ENCODE peak calls at places on chromosome 13, in eight cellular contexts. One of them, this sample, is unnamed.
A peak's percentile ranks its signal among the peaks of the same experiment; 100 is the strongest.

GRCh38 chr13:44303681-44304432 is 69.8 kb upstream of the SERP2 start:
- DNase-seq in IMR-90: no peak
- DNase-seq in spleen: no peak
- DNase-seq in endothelial cell of umbilical vein: no peak
- DNase-seq in Peyer's patch: no peak
- DNase-seq in tibial nerve: no peak
- DNase-seq in transverse colon: peak; percentile 41
- DNase-seq in stomach: peak; percentile 26
- DNase-seq in this sample: peak; percentile 97

GRCh38 chr13:39148513-39148961 is 110.3 kb downstream of the NHLRC3 start:
- DNase-seq in Peyer's patch: peak; percentile 53
- DNase-seq in stomach: no peak
- DNase-seq in IMR-90: no peak
- DNase-seq in transverse colon: no peak
- DNase-seq in spleen: no peak
- DNase-seq in endothelial cell of umbilical vein: no peak
- DNase-seq in tibial nerve: no peak
- DNase-seq in this sample: no peak

GRCh38 chr13:42997381-42997780 is 5.3 kb upstream of the EPSTI1 start:
- DNase-seq in endothelial cell of umbilical vein: peak; percentile 14
- DNase-seq in spleen: no peak
- DNase-seq in Peyer's patch: no peak
- DNase-seq in tibial nerve: no peak
- DNase-seq in IMR-90: peak; percentile 40
- DNase-seq in stomach: no peak
- DNase-seq in transverse colon: no peak
- DNase-seq in this sample: no peak

GRCh38 chr13:85541476-85541875 is 257.7 kb downstream of the SLITRK6 start:
- DNase-seq in tibial nerve: no peak
- DNase-seq in IMR-90: no peak
- DNase-seq in stomach: no peak
- DNase-seq in transverse colon: no peak
- DNase-seq in Peyer's patch: no peak
- DNase-seq in endothelial cell of umbilical vein: no peak
- DNase-seq in spleen: no peak
- DNase-seq in this sample: no peak

GRCh38 chr13:19601749-19602725 is 31.4 kb upstream of the MPHOSPH8 start:
- DNase-seq in tibial nerve: no peak
- DNase-seq in spleen: peak; percentile 82
- DNase-seq in IMR-90: peak; percentile 27
- DNase-seq in endothelial cell of umbilical vein: peak; percentile 52
- DNase-seq in transverse colon: peak; percentile 34
- DNase-seq in Peyer's patch: peak; percentile 48
- DNase-seq in stomach: peak; percentile 37
- DNase-seq in this sample: no peak

GRCh38 chr13:19597523-19597922 is 35.9 kb upstream of the MPHOSPH8 start:
- DNase-seq in spleen: no peak
- DNase-seq in endothelial cell of umbilical vein: no peak
- DNase-seq in stomach: no peak
- DNase-seq in Peyer's patch: no peak
- DNase-seq in tibial nerve: no peak
- DNase-seq in IMR-90: peak; percentile 86
- DNase-seq in transverse colon: no peak
- DNase-seq in this sample: no peak

GRCh38 chr13:27170521-27171243 is 929 bp downstream of the USP12 start:
- DNase-seq in tibial nerve: no peak
- DNase-seq in endothelial cell of umbilical vein: peak; percentile 68
- DNase-seq in IMR-90: no peak
- DNase-seq in spleen: peak; percentile 90
- DNase-seq in transverse colon: peak; percentile 49
- DNase-seq in Peyer's patch: peak; percentile 62
- DNase-seq in stomach: peak; percentile 34
- DNase-seq in this sample: peak; percentile 76

GRCh38 chr13:99215466-99215865 is 14.8 kb downstream of the UBAC2 start:
- DNase-seq in transverse colon: no peak
- DNase-seq in IMR-90: no peak
- DNase-seq in Peyer's patch: peak; percentile 77
- DNase-seq in spleen: peak; percentile 80
- DNase-seq in stomach: no peak
- DNase-seq in endothelial cell of umbilical vein: peak; percentile 27
- DNase-seq in tibial nerve: no peak
- DNase-seq in this sample: no peak

GRCh38 chr13:77904031-77904430 is 14.6 kb downstream of the EDNRB start:
- DNase-seq in IMR-90: no peak
- DNase-seq in endothelial cell of umbilical vein: no peak
- DNase-seq in stomach: no peak
- DNase-seq in transverse colon: no peak
- DNase-seq in spleen: no peak
- DNase-seq in Peyer's patch: no peak
- DNase-seq in tibial nerve: no peak
- DNase-seq in this sample: no peak

GRCh38 chr13:77909827-77910226 is 8.8 kb downstream of the EDNRB start:
- DNase-seq in stomach: no peak
- DNase-seq in tibial nerve: no peak
- DNase-seq in Peyer's patch: no peak
- DNase-seq in transverse colon: no peak
- DNase-seq in IMR-90: no peak
- DNase-seq in endothelial cell of umbilical vein: no peak
- DNase-seq in spleen: no peak
- DNase-seq in this sample: no peak

GRCh38 chr13:77902319-77902963 is 16.2 kb downstream of the EDNRB start:
- DNase-seq in spleen: no peak
- DNase-seq in transverse colon: no peak
- DNase-seq in tibial nerve: no peak
- DNase-seq in Peyer's patch: no peak
- DNase-seq in IMR-90: no peak
- DNase-seq in endothelial cell of umbilical vein: no peak
- DNase-seq in stomach: no peak
- DNase-seq in this sample: no peak

DNA sequence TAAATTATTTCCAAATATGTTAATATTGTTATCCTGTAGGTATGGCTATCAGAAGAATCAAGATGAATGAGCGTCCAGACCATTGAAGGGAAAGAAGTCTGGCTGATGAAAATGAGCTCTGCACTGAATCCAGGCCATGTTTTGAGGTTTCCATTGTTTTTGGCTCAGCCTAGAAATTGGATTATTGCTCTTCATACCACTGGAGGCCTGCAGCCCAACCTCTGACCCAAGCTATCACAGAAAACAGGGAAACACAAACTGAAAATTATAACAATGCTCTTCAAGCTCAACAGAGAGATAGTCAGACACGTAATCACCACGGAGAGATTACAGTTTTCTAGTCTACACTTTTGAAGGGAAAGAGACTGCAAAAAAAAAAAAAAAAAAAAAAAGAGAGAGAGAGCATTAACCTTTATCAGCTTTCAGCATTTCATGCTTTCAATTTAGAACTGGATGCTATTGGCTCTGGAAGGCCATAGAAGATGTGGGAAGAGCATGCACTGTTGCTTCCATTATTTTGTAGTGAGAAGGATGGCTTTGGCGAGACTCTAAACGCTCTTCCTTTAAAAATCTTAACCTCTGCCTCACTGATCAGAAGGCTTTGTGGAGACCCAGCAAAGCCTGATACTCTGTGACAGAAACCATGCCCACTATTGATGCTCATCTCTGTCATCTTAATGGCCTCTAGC is 10.8 kb downstream of the EDNRB start:
- DNase-seq in transverse colon: no peak
- DNase-seq in Peyer's patch: no peak
- DNase-seq in tibial nerve: no peak
- DNase-seq in stomach: no peak
- DNase-seq in IMR-90: no peak
- DNase-seq in spleen: no peak
- DNase-seq in endothelial cell of umbilical vein: peak; percentile 98
- DNase-seq in this sample: no peak
- TF ChIP-seq CTCF in transverse colon: no peak
- TF ChIP-seq CTCF in Peyer's patch: no peak
- TF ChIP-seq CTCF in tibial nerve: no peak
- TF ChIP-seq CTCF in stomach: no peak
- TF ChIP-seq CTCF in IMR-90: no peak
- TF ChIP-seq CTCF in spleen: no peak
- TF ChIP-seq CTCF in endothelial cell of umbilical vein: no peak
- TF ChIP-seq CTCF in this sample: no peak

GRCh38 chr13:48231080-48231479 is 1.9 kb upstream of the ITM2B start:
- DNase-seq in tibial nerve: no peak
- DNase-seq in endothelial cell of umbilical vein: peak; percentile 60
- DNase-seq in Peyer's patch: no peak
- DNase-seq in spleen: no peak
- DNase-seq in IMR-90: no peak
- DNase-seq in transverse colon: no peak
- DNase-seq in stomach: no peak
- DNase-seq in this sample: no peak

GRCh38 chr13:48233886-48234488 is 981 bp downstream of the ITM2B start:
- DNase-seq in spleen: no peak
- DNase-seq in endothelial cell of umbilical vein: no peak
- DNase-seq in Peyer's patch: no peak
- DNase-seq in tibial nerve: no peak
- DNase-seq in stomach: no peak
- DNase-seq in transverse colon: no peak
- DNase-seq in IMR-90: peak; percentile 61
- DNase-seq in this sample: peak; percentile 65

GRCh38 chr13:48233097-48233885 is at the start of gene ITM2B:
- DNase-seq in spleen: peak; percentile 95
- DNase-seq in transverse colon: peak; percentile 82
- DNase-seq in endothelial cell of umbilical vein: peak; percentile 76
- DNase-seq in IMR-90: peak; percentile 65
- DNase-seq in stomach: peak; percentile 82
- DNase-seq in tibial nerve: peak; percentile 53
- DNase-seq in Peyer's patch: peak; percentile 91
- DNase-seq in this sample: peak; percentile 91

GRCh38 chr13:48231948-48232347 is 1.1 kb upstream of the ITM2B start:
- DNase-seq in transverse colon: no peak
- DNase-seq in IMR-90: no peak
- DNase-seq in endothelial cell of umbilical vein: no peak
- DNase-seq in Peyer's patch: no peak
- DNase-seq in spleen: no peak
- DNase-seq in stomach: no peak
- DNase-seq in tibial nerve: no peak
- DNase-seq in this sample: no peak

GRCh38 chr13:48232420-48233096 is 448 bp upstream of the ITM2B start:
- DNase-seq in IMR-90: no peak
- DNase-seq in spleen: no peak
- DNase-seq in transverse colon: peak; percentile 52
- DNase-seq in endothelial cell of umbilical vein: peak; percentile 45
- DNase-seq in stomach: peak; percentile 35
- DNase-seq in tibial nerve: no peak
- DNase-seq in Peyer's patch: peak; percentile 65
- DNase-seq in this sample: peak; percentile 72
- TF ChIP-seq POLR2A in IMR-90: no peak
- TF ChIP-seq POLR2A in spleen: no peak
- TF ChIP-seq POLR2A in transverse colon: peak; percentile 73
- TF ChIP-seq POLR2A in endothelial cell of umbilical vein: no peak
- TF ChIP-seq POLR2A in stomach: no peak
- TF ChIP-seq POLR2A in tibial nerve: peak; percentile 65
- TF ChIP-seq POLR2A in Peyer's patch: no peak
- TF ChIP-seq POLR2A in this sample: peak; percentile 59

DNA sequence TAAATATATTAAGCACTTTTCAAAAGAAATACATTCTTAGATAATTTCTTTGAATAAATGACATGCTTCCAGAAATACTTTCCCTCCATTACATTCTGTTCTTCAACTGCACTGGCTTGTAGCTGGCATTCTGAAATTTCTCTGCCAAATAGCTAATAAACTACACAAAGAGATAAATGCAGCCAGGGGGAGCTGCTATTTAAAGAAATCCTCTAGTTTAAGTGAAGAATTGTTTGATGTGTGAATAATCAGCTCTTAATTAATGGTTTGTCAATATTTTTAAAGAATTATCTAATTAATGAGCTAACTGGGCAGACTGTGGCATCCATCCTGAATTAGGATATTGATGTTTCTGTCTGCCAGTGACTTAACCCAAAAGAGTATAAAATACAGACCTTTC is 30.7 kb downstream of the SLC7A1 start:
- DNase-seq in IMR-90: no peak
- DNase-seq in spleen: no peak
- DNase-seq in tibial nerve: no peak
- DNase-seq in Peyer's patch: no peak
- DNase-seq in endothelial cell of umbilical vein: peak; percentile 37
- DNase-seq in stomach: no peak
- DNase-seq in transverse colon: no peak
- DNase-seq in this sample: no peak
- TF ChIP-seq CTCF in IMR-90: peak; percentile 23
- TF ChIP-seq CTCF in spleen: no peak
- TF ChIP-seq CTCF in tibial nerve: peak; percentile 22
- TF ChIP-seq CTCF in Peyer's patch: no peak
- TF ChIP-seq CTCF in endothelial cell of umbilical vein: no peak
- TF ChIP-seq CTCF in stomach: no peak
- TF ChIP-seq CTCF in transverse colon: no peak
- TF ChIP-seq CTCF in this sample: no peak

GRCh38 chr13:91400094-91400462 is 1.7 kb downstream of the GPC5 start:
- DNase-seq in transverse colon: no peak
- DNase-seq in spleen: no peak
- DNase-seq in stomach: no peak
- DNase-seq in IMR-90: no peak
- DNase-seq in tibial nerve: no peak
- DNase-seq in endothelial cell of umbilical vein: no peak
- DNase-seq in Peyer's patch: no peak
- DNase-seq in this sample: no peak

GRCh38 chr13:91397595-91397994 is 826 bp upstream of the GPC5 start:
- DNase-seq in tibial nerve: no peak
- DNase-seq in endothelial cell of umbilical vein: no peak
- DNase-seq in Peyer's patch: no peak
- DNase-seq in spleen: no peak
- DNase-seq in IMR-90: no peak
- DNase-seq in stomach: no peak
- DNase-seq in transverse colon: no peak
- DNase-seq in this sample: no peak

GRCh38 chr13:91399189-91400093 is 1.0 kb downstream of the GPC5 start:
- DNase-seq in transverse colon: no peak
- DNase-seq in Peyer's patch: no peak
- DNase-seq in stomach: no peak
- DNase-seq in tibial nerve: no peak
- DNase-seq in endothelial cell of umbilical vein: no peak
- DNase-seq in IMR-90: no peak
- DNase-seq in spleen: no peak
- DNase-seq in this sample: no peak

GRCh38 chr13:91401916-91402315 is 3.5 kb downstream of the GPC5 start:
- DNase-seq in transverse colon: no peak
- DNase-seq in spleen: no peak
- DNase-seq in tibial nerve: no peak
- DNase-seq in IMR-90: no peak
- DNase-seq in endothelial cell of umbilical vein: no peak
- DNase-seq in Peyer's patch: no peak
- DNase-seq in stomach: no peak
- DNase-seq in this sample: no peak

GRCh38 chr13:91398413-91399188 is at the start of gene GPC5:
- DNase-seq in endothelial cell of umbilical vein: peak; percentile 74
- DNase-seq in IMR-90: peak; percentile 43
- DNase-seq in Peyer's patch: peak; percentile 90
- DNase-seq in stomach: peak; percentile 80
- DNase-seq in spleen: peak; percentile 94
- DNase-seq in tibial nerve: peak; percentile 55
- DNase-seq in transverse colon: peak; percentile 85
- DNase-seq in this sample: peak; percentile 76
- TF ChIP-seq POLR2A in endothelial cell of umbilical vein: no peak
- TF ChIP-seq POLR2A in IMR-90: no peak
- TF ChIP-seq POLR2A in Peyer's patch: no peak
- TF ChIP-seq POLR2A in stomach: no peak
- TF ChIP-seq POLR2A in spleen: no peak
- TF ChIP-seq POLR2A in tibial nerve: no peak
- TF ChIP-seq POLR2A in transverse colon: no peak
- TF ChIP-seq POLR2A in this sample: no peak